ENCODE peak calls at places on chromosomes 3 and 15, in eight cellular contexts. Q is glutamatergic neuron, S is left ventricle myocardium inferior, U is nephron progenitor cell, L is GM10248, E is WTC11, B is HCT116, T is HL-60. G is an unnamed sample.

GRCh38 chr15:70375006-70375409 is 277.3 kb upstream of the TLE3 start:
- DNase-seq in L (no peak), S (no peak), T (no peak), E (no peak), B (no peak), U (no peak), Q (no peak), G (no peak)

GRCh38 chr3:177776656-177777055 is 579.4 kb upstream of the TBL1XR1 start:
- DNase-seq in B (no peak), E (no peak), S (no peak), U (no peak), T (no peak), L (no peak), Q (no peak), G (no peak)

GRCh38 chr15:94206463-94207167 is 24.7 kb upstream of the MCTP2 start:
- DNase-seq in Q (no peak), E (no peak), S (no peak), U (no peak), T (no peak), B (no peak), L (no peak), G (no peak)

GRCh38 chr3:147572970-147573340 is 163.8 kb downstream of the ZIC1 start:
- DNase-seq in Q (no peak), B (no peak), T (no peak), S (no peak), E (no peak), L (no peak), U (no peak), G (no peak)

GRCh38 chr3:184737641-184738518 is 26.0 kb upstream of the MAGEF1 start:
- DNase-seq in S (no peak), E (no peak), L (no peak), B (no peak), Q (no peak), T (no peak), U (no peak), G (no peak)

GRCh38 chr3:170585008-170585936 is 603 bp downstream of the SLC7A14 start:
- DNase-seq in S (no peak), U (peak), Q (peak), B (no peak), T (no peak), E (peak), L (peak), G (peak)

GRCh38 chr15:88630798-88631463 is 7.9 kb upstream of the ISG20 start:
- DNase-seq in Q (no peak), E (no peak), S (no peak), T (no peak), L (no peak), U (no peak), B (no peak), G (no peak)

GRCh38 chr15:70345251-70346019 is 247.7 kb upstream of the TLE3 start:
- DNase-seq in E (no peak), L (no peak), T (no peak), S (no peak), U (no peak), Q (no peak), B (no peak), G (no peak)

GRCh38 chr3:188881954-188882641 is 289.7 kb upstream of the TPRG1 start:
- DNase-seq in E (no peak), T (no peak), L (no peak), S (no peak), Q (no peak), U (no peak), B (peak), G (no peak)

GRCh38 chr15:73440571-73440970 is 2.4 kb upstream of the REC114 start:
- DNase-seq in B (no peak), L (no peak), T (no peak), E (no peak), Q (no peak), S (no peak), U (no peak), G (no peak)

GRCh38 chr3:50671331-50671730 is 3.4 kb upstream of the DOCK3 start:
- DNase-seq in T (no peak), B (peak), Q (no peak), E (no peak), L (no peak), U (no peak), S (no peak), G (no peak)

GRCh38 chr3:57007513-57008415 is 52.7 kb upstream of the SPATA12 start:
- DNase-seq in Q (no peak), L (no peak), U (no peak), S (peak), E (no peak), T (no peak), B (peak), G (no peak)

GRCh38 chr3:49700453-49701128 is 11.2 kb downstream of the RNF123 start:
- DNase-seq in B (no peak), E (peak), L (no peak), T (no peak), S (no peak), U (no peak), Q (no peak), G (no peak)

GRCh38 chr3:138032567-138032966 is 22.6 kb downstream of the CLDN18 start:
- DNase-seq in S (no peak), U (no peak), Q (no peak), T (no peak), L (no peak), B (no peak), E (no peak), G (no peak)

GRCh38 chr15:36831915-36832310 is 252.5 kb downstream of the CDIN1 start:
- DNase-seq in T (no peak), Q (no peak), B (no peak), L (no peak), U (no peak), S (no peak), E (no peak), G (no peak)

GRCh38 chr3:11195201-11195600 is 40.9 kb downstream of the HRH1 start:
- DNase-seq in U (no peak), T (no peak), S (no peak), E (no peak), L (no peak), Q (no peak), B (no peak), G (no peak)

GRCh38 chr3:138767498-138768104 is 67.1 kb downstream of the PIK3CB start:
- DNase-seq in T (no peak), U (no peak), E (no peak), L (no peak), B (no peak), S (no peak), Q (no peak), G (no peak)

DNA sequence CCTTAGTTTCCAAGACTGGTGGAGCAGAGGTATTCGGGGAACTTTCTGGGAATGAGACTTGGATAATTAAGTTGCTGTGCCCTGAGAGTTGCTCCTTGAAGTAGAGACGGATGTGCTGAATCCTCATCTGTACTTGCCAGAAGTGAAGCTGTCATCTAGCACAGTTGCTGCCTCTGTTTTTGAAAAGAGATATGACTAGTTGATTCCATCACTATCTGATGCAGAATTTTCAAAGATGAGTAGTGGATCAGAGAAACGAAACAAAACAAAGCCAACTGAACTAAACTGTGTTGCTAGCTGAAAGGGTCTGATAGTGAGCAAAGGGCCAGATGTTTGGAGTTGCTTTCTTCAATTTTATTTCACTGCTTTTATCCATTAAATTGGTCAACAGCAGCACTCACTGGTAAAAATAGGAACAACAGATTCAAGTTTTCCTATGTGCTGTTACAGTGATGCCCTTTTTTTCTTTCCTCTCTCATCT is 52.7 kb downstream of the MITF start:
- DNase-seq in U (no peak), L (no peak), Q (no peak), S (no peak), E (no peak), T (no peak), B (no peak), G (no peak)
- TF ChIP-seq CTCF in U (no peak), L (no peak), Q (no peak), S (peak), E (no peak), T (peak), B (no peak), G (no peak)

DNA sequence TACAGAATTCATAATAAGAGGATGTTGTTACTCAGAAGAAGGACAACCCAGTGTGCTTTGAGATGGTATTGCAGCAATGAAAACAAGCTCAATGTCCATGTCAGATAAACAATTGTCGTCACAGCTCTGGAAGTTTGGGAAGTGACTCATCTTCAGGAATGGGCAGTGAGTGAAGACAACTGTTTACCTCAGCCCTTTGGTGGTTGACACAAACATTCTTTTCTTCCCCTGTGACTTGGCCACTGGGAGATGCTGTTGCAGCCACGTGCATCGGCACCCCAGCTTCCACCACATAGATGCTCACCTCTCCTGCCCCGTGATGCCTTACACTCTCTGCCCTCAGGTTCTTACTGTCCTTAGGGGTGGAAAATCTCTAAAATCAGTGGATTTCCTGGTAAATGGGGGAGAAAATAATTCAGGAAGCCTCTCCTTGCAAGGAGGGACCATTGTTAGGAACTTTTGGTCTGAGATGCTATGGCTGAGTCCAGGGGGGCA is 114.1 kb upstream of the GALNT15 start:
- DNase-seq in E (no peak), B (peak), U (no peak), S (no peak), L (no peak), Q (no peak), T (no peak), G (no peak)
- TF ChIP-seq CTCF in E (no peak), B (peak), U (no peak), S (no peak), L (no peak), Q (no peak), T (no peak), G (no peak)

GRCh38 chr15:62066663-62067447 is at the start of gene C2CD4A:
- DNase-seq in U (peak), Q (peak), B (peak), S (peak), T (no peak), L (peak), E (peak), G (peak)

GRCh38 chr15:62067448-62068044 is 769 bp downstream of the C2CD4A start:
- DNase-seq in T (no peak), Q (peak), B (no peak), E (peak), U (peak), S (peak), L (no peak), G (peak)

GRCh38 chr15:62068787-62069170 is 2.0 kb downstream of the C2CD4A start:
- DNase-seq in T (no peak), Q (no peak), S (no peak), L (no peak), B (no peak), U (no peak), E (no peak), G (no peak)

GRCh38 chr15:62069551-62069950 is 2.8 kb downstream of the C2CD4A start:
- DNase-seq in B (no peak), S (no peak), T (no peak), E (no peak), U (no peak), Q (no peak), L (no peak), G (no peak)

GRCh38 chr15:62068071-62068786 is 1.5 kb downstream of the C2CD4A start:
- DNase-seq in E (peak), U (peak), T (no peak), Q (peak), L (peak), B (no peak), S (peak), G (peak)
- TF ChIP-seq CTCF in E (no peak), U (no peak), T (no peak), Q (no peak), L (peak), B (peak), S (peak), G (no peak)

GRCh38 chr3:93910085-93910484 is 63.6 kb downstream of the PROS1 start:
- DNase-seq in Q (no peak), L (no peak), S (no peak), U (no peak), T (no peak), E (no peak), B (no peak), G (no peak)

GRCh38 chr3:93906245-93906644 is 67.5 kb downstream of the PROS1 start:
- DNase-seq in U (no peak), L (peak), E (no peak), S (peak), B (no peak), Q (no peak), T (no peak), G (no peak)

GRCh38 chr3:93904568-93904967 is 69.1 kb downstream of the PROS1 start:
- DNase-seq in E (no peak), U (no peak), Q (no peak), T (no peak), B (no peak), L (no peak), S (no peak), G (no peak)

GRCh38 chr3:93907132-93907531 is 66.6 kb downstream of the PROS1 start:
- DNase-seq in Q (no peak), B (no peak), S (no peak), E (no peak), T (no peak), U (no peak), L (no peak), G (no peak)
- TF ChIP-seq CTCF in Q (no peak), B (no peak), S (no peak), E (no peak), T (no peak), U (no peak), L (no peak), G (no peak)

GRCh38 chr3:103609472-103609871 is 1174.7 kb downstream of the ZPLD1 start:
- DNase-seq in T (no peak), E (no peak), Q (no peak), U (no peak), L (no peak), S (no peak), B (no peak), G (no peak)
- TF ChIP-seq CTCF in T (no peak), E (no peak), Q (no peak), U (no peak), L (no peak), S (no peak), B (no peak), G (no peak)

GRCh38 chr15:91027677-91028076 is 5.3 kb upstream of the VPS33B start:
- DNase-seq in E (no peak), Q (no peak), L (no peak), B (no peak), T (no peak), U (no peak), S (no peak), G (no peak)

GRCh38 chr15:91031796-91032195 is 9.4 kb upstream of the VPS33B start:
- DNase-seq in S (no peak), Q (no peak), L (no peak), B (no peak), U (no peak), E (no peak), T (no peak), G (no peak)

DNA sequence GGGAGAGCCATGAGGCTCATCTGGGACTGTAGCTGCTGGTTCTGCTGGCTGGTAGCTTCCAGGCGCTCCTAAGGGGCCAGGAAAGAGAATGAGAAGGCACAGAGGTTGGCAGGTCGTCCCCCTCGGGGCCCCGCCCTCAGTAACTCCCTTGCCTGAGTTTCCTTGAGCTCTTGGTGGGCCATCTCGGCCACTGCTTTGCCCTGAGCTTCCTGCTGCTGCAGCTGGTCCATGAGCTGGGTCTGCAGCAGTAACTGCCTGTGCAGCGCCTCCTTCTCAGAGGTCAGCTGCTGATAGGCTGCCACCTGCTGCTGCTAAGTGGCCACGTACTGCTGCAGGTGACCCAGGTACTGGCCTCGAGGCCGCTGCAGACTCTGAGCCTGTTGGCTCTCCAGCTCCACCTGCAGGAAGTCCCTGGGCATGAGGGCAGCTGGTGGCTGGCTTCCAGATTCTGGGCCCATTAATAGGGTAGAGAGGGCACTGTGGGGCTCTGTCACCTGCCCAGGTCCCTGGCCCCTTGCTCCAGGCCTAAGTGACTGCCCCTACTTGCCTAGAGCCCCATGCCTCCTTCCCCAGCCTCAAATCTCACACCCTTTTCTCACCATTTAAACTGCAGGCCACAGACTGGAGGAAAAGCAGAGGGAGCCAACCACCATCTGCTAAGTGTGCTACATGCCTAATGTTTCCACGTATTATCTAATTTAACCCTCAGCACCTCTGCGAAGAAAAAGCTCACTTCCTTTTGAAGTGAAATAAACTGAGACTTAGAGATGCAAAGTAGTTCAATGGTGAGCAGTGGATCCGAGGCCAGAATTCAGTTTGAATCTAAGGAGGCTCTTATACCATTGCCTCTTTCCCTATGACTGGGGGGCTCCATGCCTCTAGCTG is 10.8 kb upstream of the VPS33B start:
- DNase-seq in S (peak), L (peak), Q (peak), E (peak), U (peak), B (peak), T (no peak), G (peak)
- TF ChIP-seq CTCF in S (peak), L (peak), Q (peak), E (peak), U (peak), B (peak), T (peak), G (peak)

GRCh38 chr3:176663819-176664218 is 533.5 kb downstream of the TBL1XR1 start:
- DNase-seq in U (no peak), L (no peak), T (no peak), Q (no peak), S (no peak), B (peak), E (no peak), G (no peak)
- TF ChIP-seq CTCF in U (peak), L (no peak), T (no peak), Q (peak), S (peak), B (peak), E (no peak), G (peak)

GRCh38 chr3:44712455-44713075 is at the start of gene ZNF502:
- DNase-seq in Q (peak), S (peak), T (peak), U (peak), B (peak), L (peak), E (peak), G (peak)
- TF ChIP-seq CTCF in Q (no peak), S (peak), T (no peak), U (no peak), B (no peak), L (no peak), E (no peak), G (no peak)

DNA sequence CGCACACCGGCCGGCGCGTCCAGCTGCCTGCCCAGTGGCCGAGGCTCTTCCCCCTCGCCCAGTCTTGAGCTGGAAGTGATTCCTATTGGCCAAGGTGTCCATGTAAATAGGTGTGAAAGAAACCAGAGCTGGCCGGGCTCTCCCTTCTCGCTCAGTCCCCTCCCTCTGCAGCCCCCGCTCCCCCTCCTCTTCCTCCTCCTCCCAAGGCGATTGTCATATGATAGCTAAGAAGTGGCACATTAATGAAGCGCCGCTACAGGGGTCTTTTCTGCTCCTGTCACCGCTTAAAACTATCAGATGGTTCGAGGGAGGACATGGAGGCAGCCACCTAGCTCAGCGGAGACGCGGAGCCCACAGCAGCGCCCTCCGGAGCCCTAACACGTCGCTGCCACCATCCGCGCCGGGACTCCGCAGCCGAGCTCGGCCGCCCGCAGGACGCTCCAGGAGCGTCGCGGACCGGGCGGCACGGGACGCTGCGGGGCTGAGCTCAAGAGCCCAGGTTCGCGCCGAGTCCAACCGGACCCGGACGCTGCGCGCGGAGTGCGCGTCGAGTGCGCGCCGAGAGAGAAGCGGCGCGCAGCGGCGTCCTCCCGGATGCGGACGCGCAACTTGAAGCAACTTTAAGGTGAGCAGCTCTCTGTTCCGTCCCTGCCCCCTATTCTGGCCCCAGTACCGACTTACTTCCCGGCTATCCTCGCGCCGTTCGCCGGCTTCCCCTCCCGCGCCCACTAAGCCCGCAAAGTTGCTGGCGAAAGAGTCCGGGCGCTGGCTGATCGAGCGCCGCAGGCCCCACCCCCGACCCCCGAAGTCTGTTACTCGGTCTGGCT is at the start of gene FOXB1:
- DNase-seq in E (peak), T (peak), B (no peak), Q (peak), L (peak), U (peak), S (no peak), G (peak)
- TF ChIP-seq CTCF in E (no peak), T (no peak), B (no peak), Q (no peak), L (no peak), U (no peak), S (no peak), G (no peak)

DNA sequence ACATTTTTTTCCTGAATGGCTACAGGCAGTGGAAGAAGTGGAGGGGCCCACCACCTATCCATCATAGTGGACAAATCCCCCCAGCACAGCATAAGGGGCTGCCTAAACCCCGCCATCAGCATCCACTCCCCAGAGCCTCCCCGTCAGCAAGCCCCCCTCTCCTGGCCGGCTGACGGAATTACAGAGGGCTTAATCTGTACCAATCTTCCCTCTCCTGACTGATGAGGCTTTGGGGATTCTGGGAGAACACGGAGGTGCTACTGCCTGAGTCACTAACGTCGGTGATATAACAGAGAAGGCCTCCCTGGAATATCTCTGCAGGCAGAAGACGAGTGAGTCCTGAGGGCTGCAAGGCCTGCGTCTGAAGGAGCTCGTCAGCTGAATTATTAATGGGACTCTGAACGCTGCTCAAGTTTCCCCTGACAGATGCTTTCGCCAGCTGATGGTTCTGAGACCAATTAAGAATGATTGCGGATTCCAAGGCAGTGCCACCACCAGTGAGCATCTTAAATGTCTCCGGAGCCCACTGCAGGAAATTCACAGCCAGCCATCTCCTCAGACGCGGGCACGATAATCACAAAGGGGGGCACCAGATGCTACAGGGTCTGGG is 147.7 kb downstream of the XXYLT1 start:
- DNase-seq in S (no peak), L (no peak), B (no peak), T (no peak), U (peak), Q (peak), E (peak), G (no peak)
- TF ChIP-seq CTCF in S (no peak), L (no peak), B (peak), T (no peak), U (peak), Q (peak), E (peak), G (peak)